ENCODE peak calls at places on chromosomes 16 and 17, in ten cellular contexts. F, N, K, H, Z, Q, G, A, I and E are unnamed samples.

GRCh38 chr16:31063843-31064611 is 10.0 kb downstream of the ZNF668 start:
- DNase-seq in N (peak), Z (no peak), K (no peak), I (no peak), F (no peak), H (no peak), A (no peak), Q (no peak), G (no peak), E (no peak)

GRCh38 chr17:78815696-78816095 is 24.9 kb downstream of the USP36 start:
- DNase-seq in H (no peak), Q (no peak), A (no peak), I (no peak), K (no peak), N (no peak), F (no peak), Z (no peak), G (no peak), E (no peak)

GRCh38 chr17:55285340-55286301 is 20.9 kb downstream of the HLF start:
- DNase-seq in K (no peak), I (peak), G (no peak), A (peak), Z (peak), Q (peak), N (peak), H (peak), F (no peak), E (no peak)

GRCh38 chr17:1673041-1673790 is 11.5 kb downstream of the PRPF8 start:
- DNase-seq in Q (no peak), G (no peak), H (no peak), A (no peak), I (no peak), K (no peak), Z (no peak), N (no peak), F (no peak), E (no peak)

GRCh38 chr17:65473363-65473762 is 88.1 kb downstream of the AXIN2 start:
- DNase-seq in Q (no peak), I (no peak), G (no peak), A (no peak), Z (no peak), N (no peak), H (no peak), K (no peak), F (no peak), E (no peak)

GRCh38 chr17:50471009-50471905 is 2.6 kb upstream of the CHAD start:
- DNase-seq in Q (no peak), F (no peak), N (no peak), I (no peak), H (no peak), Z (no peak), G (no peak), A (no peak), K (no peak), E (no peak)

GRCh38 chr17:17386143-17386800 is 83.1 kb downstream of the NT5M start:
- DNase-seq in F (no peak), Q (no peak), Z (no peak), N (peak), H (no peak), A (no peak), I (no peak), K (no peak), G (peak), E (no peak)

GRCh38 chr17:67707442-67707841 is 10.3 kb upstream of the NOL11 start:
- DNase-seq in N (no peak), H (no peak), Z (no peak), K (no peak), I (no peak), Q (no peak), A (no peak), G (no peak), F (no peak), E (no peak)

GRCh38 chr17:57612202-57613071 is 132.7 kb downstream of the CCDC182 start:
- DNase-seq in H (no peak), Q (no peak), Z (no peak), G (no peak), A (no peak), K (no peak), I (no peak), F (no peak), N (no peak), E (no peak)

GRCh38 chr16:57054771-57055170 is 37.6 kb upstream of the CPNE2 start:
- DNase-seq in G (no peak), Z (no peak), F (no peak), I (no peak), H (no peak), N (no peak), Q (no peak), A (no peak), K (no peak), E (no peak)

GRCh38 chr16:65524997-65525396 is 403.1 kb upstream of the CDH11 start:
- DNase-seq in G (no peak), Z (no peak), N (peak), F (no peak), I (no peak), A (peak), H (no peak), K (no peak), Q (no peak), E (no peak)

GRCh38 chr16:88973007-88973410 is 4.0 kb downstream of the CBFA2T3 start:
- DNase-seq in Q (no peak), N (no peak), K (no peak), G (peak), I (no peak), Z (no peak), F (no peak), H (no peak), A (no peak), E (peak)

GRCh38 chr16:57759541-57760356 is 24.2 kb downstream of the KATNB1 start:
- DNase-seq in Q (no peak), K (no peak), A (no peak), N (peak), H (no peak), I (no peak), Z (no peak), F (no peak), G (no peak), E (no peak)

GRCh38 chr16:51149251-51149661 is 1.8 kb downstream of the SALL1 start:
- DNase-seq in Q (no peak), Z (no peak), A (no peak), N (no peak), K (no peak), H (no peak), G (no peak), F (no peak), I (no peak), E (no peak)

GRCh38 chr17:7556627-7557026 is 1.9 kb upstream of the TNFSF13 start:
- DNase-seq in F (no peak), Z (peak), H (no peak), K (no peak), A (no peak), G (no peak), Q (no peak), N (no peak), I (no peak), E (no peak)

GRCh38 chr16:383326-384020 is 1.7 kb upstream of the PGAP6 start:
- DNase-seq in I (no peak), Z (peak), N (no peak), Q (no peak), A (no peak), G (no peak), K (no peak), H (no peak), F (peak), E (peak)

GRCh38 chr16:69542974-69543373 is 22.8 kb upstream of the NFAT5 start:
- DNase-seq in I (no peak), H (no peak), G (no peak), Q (no peak), N (no peak), Z (no peak), K (no peak), A (peak), F (no peak), E (no peak)

GRCh38 chr16:57912529-57913260 is 58.2 kb downstream of the CNGB1 start:
- DNase-seq in F (no peak), H (no peak), K (no peak), A (no peak), I (no peak), Q (no peak), Z (no peak), N (no peak), G (no peak), E (no peak)

GRCh38 chr17:33640629-33641028 is 347.5 kb upstream of the ASIC2 start:
- DNase-seq in I (no peak), H (no peak), K (no peak), G (no peak), Q (no peak), N (no peak), F (no peak), A (no peak), Z (no peak), E (no peak)